ENCODE peak calls at places on chromosomes 2 and 18, in four cellular contexts. One of them, this sample, is unnamed.

GRCh38 chr2:10901160-10901559 is 10.6 kb upstream of the KCNF1 start:
- DNase-seq in right cardiac atrium: no peak
- DNase-seq in hepatocyte: peak
- DNase-seq in coronary artery: no peak
- DNase-seq in this sample: peak

GRCh38 chr18:59155140-59155539 is 15.5 kb downstream of the SEC11C start:
- DNase-seq in coronary artery: no peak
- DNase-seq in hepatocyte: no peak
- DNase-seq in right cardiac atrium: no peak
- DNase-seq in this sample: no peak

GRCh38 chr18:58549814-58550339 is 79.0 kb downstream of the ALPK2 start:
- DNase-seq in hepatocyte: peak
- DNase-seq in right cardiac atrium: no peak
- DNase-seq in coronary artery: no peak
- DNase-seq in this sample: peak

GRCh38 chr2:169010180-169010579 is 20.9 kb downstream of the ABCB11 start:
- DNase-seq in right cardiac atrium: no peak
- DNase-seq in coronary artery: no peak
- DNase-seq in hepatocyte: no peak
- DNase-seq in this sample: no peak

GRCh38 chr18:49224130-49224529 is 236.3 kb downstream of the DYM start:
- DNase-seq in coronary artery: no peak
- DNase-seq in right cardiac atrium: no peak
- DNase-seq in hepatocyte: no peak
- DNase-seq in this sample: no peak

GRCh38 chr18:50013363-50014138 is 181.4 kb downstream of the MYO5B start:
- DNase-seq in right cardiac atrium: no peak
- DNase-seq in hepatocyte: no peak
- DNase-seq in coronary artery: no peak
- DNase-seq in this sample: no peak

GRCh38 chr2:119407430-119408220 is 24.0 kb upstream of the TMEM37 start:
- DNase-seq in right cardiac atrium: no peak
- DNase-seq in hepatocyte: peak
- DNase-seq in coronary artery: no peak
- DNase-seq in this sample: peak

GRCh38 chr2:119864318-119864717 is 104.6 kb downstream of the PTPN4 start:
- DNase-seq in hepatocyte: no peak
- DNase-seq in right cardiac atrium: no peak
- DNase-seq in coronary artery: no peak
- DNase-seq in this sample: no peak

GRCh38 chr18:28357785-28358401 is 181.0 kb upstream of the CDH2 start:
- DNase-seq in coronary artery: no peak
- DNase-seq in hepatocyte: no peak
- DNase-seq in right cardiac atrium: no peak
- DNase-seq in this sample: no peak

GRCh38 chr2:97724946-97725688 is 11.7 kb downstream of the ZAP70 start:
- DNase-seq in coronary artery: no peak
- DNase-seq in hepatocyte: no peak
- DNase-seq in right cardiac atrium: no peak
- DNase-seq in this sample: no peak

GRCh38 chr2:105055613-105056012 is 17.7 kb downstream of the MRPS9 start:
- DNase-seq in hepatocyte: no peak
- DNase-seq in coronary artery: no peak
- DNase-seq in right cardiac atrium: no peak
- DNase-seq in this sample: no peak

GRCh38 chr2:62344472-62344871 is 148.6 kb downstream of the B3GNT2 start:
- DNase-seq in hepatocyte: no peak
- DNase-seq in right cardiac atrium: no peak
- DNase-seq in coronary artery: no peak
- DNase-seq in this sample: peak

GRCh38 chr2:62561586-62561985 is 55.6 kb upstream of the TMEM17 start:
- DNase-seq in right cardiac atrium: no peak
- DNase-seq in hepatocyte: no peak
- DNase-seq in coronary artery: no peak
- DNase-seq in this sample: no peak

GRCh38 chr18:13451661-13452447 is 233.3 kb downstream of the LDLRAD4 start:
- DNase-seq in hepatocyte: no peak
- DNase-seq in right cardiac atrium: no peak
- DNase-seq in coronary artery: peak
- DNase-seq in this sample: no peak

GRCh38 chr2:158912122-158912521 is 56.3 kb upstream of the TANC1 start:
- DNase-seq in right cardiac atrium: no peak
- DNase-seq in coronary artery: no peak
- DNase-seq in hepatocyte: no peak
- DNase-seq in this sample: no peak

GRCh38 chr2:42147641-42148274 is 21.4 kb upstream of the EML4 start:
- DNase-seq in hepatocyte: peak
- DNase-seq in coronary artery: no peak
- DNase-seq in right cardiac atrium: no peak
- DNase-seq in this sample: no peak

GRCh38 chr2:172735646-172736418 is at the start of gene RAPGEF4:
- DNase-seq in hepatocyte: peak
- DNase-seq in coronary artery: no peak
- DNase-seq in right cardiac atrium: peak
- DNase-seq in this sample: peak

GRCh38 chr18:46435031-46435430 is 222.0 kb downstream of the LOXHD1 start:
- DNase-seq in hepatocyte: no peak
- DNase-seq in right cardiac atrium: no peak
- DNase-seq in coronary artery: no peak
- DNase-seq in this sample: no peak

GRCh38 chr18:24398515-24398914 is 891 bp upstream of the OSBPL1A start:
- DNase-seq in hepatocyte: peak
- DNase-seq in coronary artery: no peak
- DNase-seq in right cardiac atrium: peak
- DNase-seq in this sample: peak

GRCh38 chr2:227862227-227862740 is 9.1 kb upstream of the DAW1 start:
- DNase-seq in coronary artery: no peak
- DNase-seq in hepatocyte: peak
- DNase-seq in right cardiac atrium: no peak
- DNase-seq in this sample: peak

GRCh38 chr18:46184296-46185080 is 80.3 kb downstream of the HAUS1 start:
- DNase-seq in right cardiac atrium: no peak
- DNase-seq in hepatocyte: no peak
- DNase-seq in coronary artery: no peak
- DNase-seq in this sample: no peak

GRCh38 chr2:174180165-174180724 is 68.1 kb downstream of the OLA1 start:
- DNase-seq in hepatocyte: peak
- DNase-seq in coronary artery: no peak
- DNase-seq in right cardiac atrium: no peak
- DNase-seq in this sample: no peak

GRCh38 chr2:173740639-173741038 is 224.5 kb downstream of the SP3 start:
- DNase-seq in hepatocyte: no peak
- DNase-seq in right cardiac atrium: no peak
- DNase-seq in coronary artery: no peak
- DNase-seq in this sample: no peak

GRCh38 chr18:29154196-29154757 is 977.3 kb upstream of the CDH2 start:
- DNase-seq in coronary artery: no peak
- DNase-seq in right cardiac atrium: no peak
- DNase-seq in hepatocyte: no peak
- DNase-seq in this sample: no peak

GRCh38 chr2:179264238-179265081 is at the start of gene SESTD1:
- DNase-seq in right cardiac atrium: peak
- DNase-seq in hepatocyte: peak
- DNase-seq in coronary artery: peak
- DNase-seq in this sample: peak

GRCh38 chr2:223166215-223166493 is 114.2 kb downstream of the KCNE4 start:
- DNase-seq in right cardiac atrium: no peak
- DNase-seq in coronary artery: no peak
- DNase-seq in hepatocyte: no peak
- DNase-seq in this sample: no peak

GRCh38 chr18:42782929-42783328 is 332.6 kb downstream of the RIT2 start:
- DNase-seq in right cardiac atrium: no peak
- DNase-seq in coronary artery: no peak
- DNase-seq in hepatocyte: no peak
- DNase-seq in this sample: peak

GRCh38 chr18:75895135-75895534 is 467.6 kb upstream of the SMIM21 start:
- DNase-seq in right cardiac atrium: no peak
- DNase-seq in coronary artery: no peak
- DNase-seq in hepatocyte: no peak
- DNase-seq in this sample: no peak

GRCh38 chr18:55466789-55467188 is 121.2 kb downstream of the TCF4 start:
- DNase-seq in coronary artery: no peak
- DNase-seq in hepatocyte: no peak
- DNase-seq in right cardiac atrium: no peak
- DNase-seq in this sample: no peak

GRCh38 chr2:168427451-168427850 is 28.6 kb upstream of the CERS6 start:
- DNase-seq in right cardiac atrium: no peak
- DNase-seq in coronary artery: no peak
- DNase-seq in hepatocyte: peak
- DNase-seq in this sample: no peak

GRCh38 chr2:216799873-216800421 is 59.9 kb downstream of the TNP1 start:
- DNase-seq in right cardiac atrium: no peak
- DNase-seq in coronary artery: no peak
- DNase-seq in hepatocyte: peak
- DNase-seq in this sample: no peak

GRCh38 chr2:152407204-152407721 is 72.3 kb downstream of the FMNL2 start:
- DNase-seq in hepatocyte: peak
- DNase-seq in right cardiac atrium: peak
- DNase-seq in coronary artery: no peak
- DNase-seq in this sample: peak

GRCh38 chr18:63140997-63141776 is 178.4 kb downstream of the BCL2 start:
- DNase-seq in hepatocyte: no peak
- DNase-seq in coronary artery: no peak
- DNase-seq in right cardiac atrium: no peak
- DNase-seq in this sample: no peak